ENCODE peak calls at places on chromosomes 11 and 22, in six cellular contexts. C is Panc1, V is dorsolateral prefrontal cortex, O is tibial artery, Z is Peyer's patch, Y is lower lobe of right lung. U is an unnamed sample.
A peak's percentile ranks its signal among the peaks of the same experiment; 100 is the strongest.

GRCh38 chr11:114061053-114062049 is 1.8 kb downstream of the ZBTB16 start:
- DNase-seq in C (no peak), V (peak; percentile 59), O (peak; percentile 82), Z (peak; percentile 64), Y (peak; percentile 55), U (no peak)

GRCh38 chr22:39988386-39989114 is 6.2 kb upstream of the FAM83F start:
- DNase-seq in C (no peak), V (no peak), O (no peak), Z (no peak), Y (no peak), U (no peak)

GRCh38 chr22:46238541-46238940 is 11.6 kb downstream of the CDPF1 start:
- DNase-seq in C (no peak), V (no peak), O (peak; percentile 51), Z (no peak), Y (no peak), U (no peak)

GRCh38 chr22:22823126-22823804 is 64.4 kb upstream of the IGLL5 start:
- DNase-seq in C (no peak), V (no peak), O (no peak), Z (no peak), Y (no peak), U (no peak)

GRCh38 chr11:126359431-126360048 is 4.1 kb downstream of the ST3GAL4 start:
- DNase-seq in C (no peak), V (peak; percentile 75), O (peak; percentile 90), Z (peak; percentile 62), Y (no peak), U (no peak)

GRCh38 chr22:27719535-27720227 is 81.9 kb downstream of the MN1 start:
- DNase-seq in C (no peak), V (peak; percentile 72), O (no peak), Z (no peak), Y (no peak), U (no peak)

GRCh38 chr11:66339163-66339675 is 3.0 kb upstream of the RIN1 start:
- DNase-seq in C (no peak), V (peak; percentile 15), O (no peak), Z (no peak), Y (peak; percentile 30), U (no peak)

GRCh38 chr11:28961726-28962125 is 853.5 kb downstream of the METTL15 start:
- DNase-seq in C (no peak), V (no peak), O (no peak), Z (no peak), Y (no peak), U (no peak)

GRCh38 chr11:12981879-12982531 is 27.1 kb upstream of the RASSF10 start:
- DNase-seq in C (no peak), V (no peak), O (no peak), Z (no peak), Y (no peak), U (no peak)

DNA sequence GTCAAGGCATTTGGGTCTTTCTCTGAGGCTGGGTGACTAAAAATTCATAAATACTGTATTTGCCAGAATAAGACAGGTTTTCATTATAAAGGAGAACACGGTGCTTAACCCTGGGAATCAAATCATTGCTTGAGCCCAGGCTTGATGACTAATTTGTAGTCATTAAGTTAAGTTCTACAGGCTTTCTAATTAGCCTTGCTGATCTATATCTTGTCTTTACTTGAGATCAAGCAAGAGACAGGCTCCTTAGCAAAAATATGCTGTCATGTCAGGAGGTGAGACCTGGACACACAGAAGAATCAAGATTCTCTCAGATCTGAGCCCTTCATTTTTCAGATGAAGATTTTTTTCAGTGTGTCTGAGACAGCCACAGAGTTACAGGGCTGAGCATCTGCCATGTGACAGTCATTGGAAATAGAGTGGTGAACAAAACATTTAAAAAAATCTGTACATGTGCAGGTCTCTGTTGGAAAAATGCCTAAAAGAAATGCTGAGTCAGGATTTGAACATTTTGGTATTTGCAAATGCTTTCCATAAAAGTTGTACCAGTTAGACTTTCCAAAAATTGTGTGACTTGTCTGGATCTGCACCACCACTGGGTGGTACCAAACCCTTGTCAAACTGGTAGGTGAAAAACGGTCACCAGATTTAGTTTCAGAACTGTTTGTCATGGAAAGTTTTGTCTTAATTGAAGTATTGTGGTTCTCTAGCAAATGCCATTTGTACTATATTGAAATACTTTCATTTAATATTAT is 14.7 kb downstream of the ACAT1 start:
- DNase-seq in C (no peak), V (no peak), O (no peak), Z (no peak), Y (no peak), U (no peak)
- TF ChIP-seq CTCF in C (no peak), V (no peak), O (no peak), Z (no peak), Y (no peak), U (no peak)

GRCh38 chr11:108340958-108341357 is 118.1 kb downstream of the ATM start:
- DNase-seq in C (peak; percentile 17), V (no peak), O (no peak), Z (no peak), Y (no peak), U (peak; percentile 24)
- TF ChIP-seq CTCF in C (no peak), V (no peak), O (no peak), Z (no peak), Y (no peak), U (no peak)

DNA sequence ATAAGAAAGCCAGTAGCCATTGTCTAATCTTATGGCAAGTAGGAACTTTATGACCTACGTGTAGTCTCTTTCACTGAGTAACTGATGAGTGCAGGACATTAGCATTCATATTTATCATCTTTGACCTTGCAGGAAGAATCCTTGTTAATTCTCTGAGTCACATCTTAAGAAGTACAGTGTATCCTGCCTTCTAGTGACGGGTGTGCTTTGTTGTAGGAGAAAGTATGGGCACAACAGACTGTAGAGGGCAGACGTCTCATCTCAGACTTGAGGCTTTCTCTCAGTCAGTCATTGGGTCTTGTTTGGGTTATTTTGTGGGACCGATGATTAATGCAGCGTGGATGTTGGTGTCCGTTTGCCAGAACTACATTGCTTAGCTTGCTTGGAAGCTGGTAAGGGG is 6.8 kb downstream of the RNF214 start:
- DNase-seq in C (no peak), V (no peak), O (no peak), Z (no peak), Y (no peak), U (no peak)
- TF ChIP-seq CTCF in C (no peak), V (peak; percentile 17), O (no peak), Z (no peak), Y (no peak), U (no peak)

DNA sequence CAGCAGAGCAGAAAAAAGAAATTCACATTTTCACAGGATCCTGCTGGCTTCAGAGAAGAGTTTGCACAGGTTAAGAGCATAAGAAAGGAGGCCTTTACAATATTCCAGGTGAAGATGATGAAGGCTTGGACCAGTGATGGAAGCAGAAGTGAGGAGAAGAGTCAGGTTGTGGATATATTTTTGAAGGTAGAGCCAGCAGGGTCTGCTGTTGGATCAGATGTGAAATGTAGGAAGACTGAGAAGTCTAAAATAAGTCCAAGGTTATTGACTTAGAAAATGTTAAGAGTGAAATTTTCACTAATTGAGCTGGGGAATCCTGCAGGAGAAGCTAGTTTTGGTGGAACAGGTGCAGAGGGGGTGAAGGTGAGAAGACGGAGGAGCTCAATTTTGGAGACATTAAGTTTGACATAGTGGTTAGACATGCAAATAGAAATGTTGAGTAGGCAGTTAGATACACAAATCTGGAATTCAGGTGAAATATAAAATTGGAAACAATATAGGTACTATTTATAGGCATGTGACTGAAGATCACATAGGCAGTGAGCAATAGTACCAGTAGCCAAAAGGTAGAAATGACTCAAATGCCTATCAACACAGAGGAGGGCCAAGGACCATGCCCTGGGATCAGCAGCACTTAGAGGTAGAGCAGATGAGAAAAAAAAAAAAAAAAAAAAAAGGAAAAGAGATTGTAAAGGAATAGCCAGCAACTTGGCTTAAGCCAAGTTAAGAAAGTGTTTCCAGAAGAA is 252.0 kb downstream of the AASDHPPT start:
- DNase-seq in C (no peak), V (no peak), O (no peak), Z (no peak), Y (no peak), U (no peak)
- TF ChIP-seq CTCF in C (peak; percentile 36), V (no peak), O (no peak), Z (no peak), Y (no peak), U (no peak)

GRCh38 chr11:123357990-123358827 is 71.9 kb upstream of the GRAMD1B start:
- DNase-seq in C (no peak), V (peak; percentile 49), O (no peak), Z (peak; percentile 47), Y (no peak), U (no peak)
- TF ChIP-seq CTCF in C (no peak), V (peak; percentile 25), O (no peak), Z (no peak), Y (no peak), U (no peak)

GRCh38 chr22:48934446-48934845 is 893.2 kb downstream of the BRD1 start:
- DNase-seq in C (no peak), V (no peak), O (no peak), Z (no peak), Y (no peak), U (no peak)

GRCh38 chr22:48939441-48940265 is 888.0 kb downstream of the BRD1 start:
- DNase-seq in C (no peak), V (no peak), O (peak; percentile 31), Z (no peak), Y (no peak), U (no peak)

GRCh38 chr22:48937032-48937639 is 890.5 kb downstream of the BRD1 start:
- DNase-seq in C (no peak), V (no peak), O (peak; percentile 39), Z (no peak), Y (no peak), U (no peak)

GRCh38 chr22:48938741-48939140 is 888.9 kb downstream of the BRD1 start:
- DNase-seq in C (no peak), V (no peak), O (peak; percentile 40), Z (no peak), Y (no peak), U (no peak)

GRCh38 chr22:48936391-48936790 is 891.3 kb downstream of the BRD1 start:
- DNase-seq in C (no peak), V (no peak), O (no peak), Z (no peak), Y (no peak), U (no peak)
- TF ChIP-seq CTCF in C (no peak), V (no peak), O (no peak), Z (no peak), Y (no peak), U (no peak)

DNA sequence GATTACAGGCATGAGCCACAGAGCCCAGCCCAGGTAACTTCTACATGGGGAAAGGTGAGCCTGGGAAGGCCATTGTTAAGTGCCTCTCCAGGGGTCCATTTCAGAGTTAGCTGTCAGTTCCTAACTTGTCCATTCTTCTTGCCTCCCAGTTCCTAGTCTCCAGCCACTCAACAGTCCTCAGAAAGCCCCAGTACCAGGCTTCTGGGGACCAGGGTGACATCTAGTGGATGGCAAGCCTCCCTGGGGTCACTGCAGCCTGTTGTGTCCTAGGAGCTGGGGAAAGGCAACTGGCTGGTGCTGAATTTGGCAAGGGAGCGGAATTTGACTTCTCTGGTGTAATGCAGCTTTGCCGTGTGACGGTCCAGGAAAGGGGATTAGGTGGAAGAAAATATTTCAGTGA is 2.1 kb downstream of the LGALS12 start:
- DNase-seq in C (peak; percentile 13), V (peak; percentile 74), O (no peak), Z (peak; percentile 63), Y (no peak), U (peak; percentile 72)
- TF ChIP-seq CTCF in C (peak; percentile 80), V (peak; percentile 68), O (peak; percentile 24), Z (no peak), Y (peak; percentile 52), U (peak; percentile 14)

GRCh38 chr22:31099386-31099785 is 8.0 kb downstream of the SELENOM start:
- DNase-seq in C (no peak), V (no peak), O (peak; percentile 78), Z (no peak), Y (no peak), U (no peak)
- TF ChIP-seq CTCF in C (no peak), V (no peak), O (no peak), Z (no peak), Y (no peak), U (no peak)

U was measured in Calu3.